ENCODE peak calls at places on chromosomes 12 and 14, in five cellular contexts. O is neuronal stem cell, N is H1, K is mesenchymal stem cell, E is H9. G is an unnamed sample.

GRCh38 chr14:34782031-34782430 is 67.6 kb upstream of the CFL2 start:
- DNase-seq in N (no peak), E (no peak), K (peak), O (no peak), G (no peak)

GRCh38 chr12:3520168-3520567 is 29.2 kb downstream of the PRMT8 start:
- DNase-seq in K (no peak), O (no peak), N (no peak), E (peak), G (no peak)

GRCh38 chr12:130764073-130764472 is 48.0 kb upstream of the RIMBP2 start:
- DNase-seq in O (no peak), K (peak), N (no peak), E (no peak), G (no peak)

GRCh38 chr12:48542300-48542928 is 17.0 kb downstream of the OR8S1 start:
- DNase-seq in E (peak), O (peak), N (peak), K (peak), G (no peak)

GRCh38 chr14:90796319-90796718 is 19.9 kb downstream of the TTC7B start:
- DNase-seq in K (no peak), E (no peak), N (no peak), O (no peak), G (no peak)

GRCh38 chr12:97148941-97149559 is 242.0 kb downstream of the NEDD1 start:
- DNase-seq in K (peak), E (peak), N (peak), O (no peak), G (peak)

GRCh38 chr12:67268335-67268895 is 743 bp upstream of the CAND1 start:
- DNase-seq in E (peak), N (peak), K (peak), O (peak), G (peak)

GRCh38 chr12:89382366-89382765 is 30.1 kb upstream of the DUSP6 start:
- DNase-seq in K (no peak), E (no peak), N (no peak), O (no peak), G (no peak)

GRCh38 chr14:99781091-99781490 is 12.1 kb upstream of the EML1 start:
- DNase-seq in N (no peak), O (no peak), E (no peak), K (no peak), G (no peak)
- H2BK120ac ChIP-seq in N (no peak), O (no peak), E (no peak), K (no peak), G (no peak)

GRCh38 chr12:55718650-55719275 is 1.4 kb upstream of the RDH5 start:
- DNase-seq in K (no peak), N (no peak), E (no peak), O (no peak), G (no peak)
- H2BK12ac ChIP-seq in K (no peak), N (no peak), E (no peak), O (peak), G (peak)

DNA sequence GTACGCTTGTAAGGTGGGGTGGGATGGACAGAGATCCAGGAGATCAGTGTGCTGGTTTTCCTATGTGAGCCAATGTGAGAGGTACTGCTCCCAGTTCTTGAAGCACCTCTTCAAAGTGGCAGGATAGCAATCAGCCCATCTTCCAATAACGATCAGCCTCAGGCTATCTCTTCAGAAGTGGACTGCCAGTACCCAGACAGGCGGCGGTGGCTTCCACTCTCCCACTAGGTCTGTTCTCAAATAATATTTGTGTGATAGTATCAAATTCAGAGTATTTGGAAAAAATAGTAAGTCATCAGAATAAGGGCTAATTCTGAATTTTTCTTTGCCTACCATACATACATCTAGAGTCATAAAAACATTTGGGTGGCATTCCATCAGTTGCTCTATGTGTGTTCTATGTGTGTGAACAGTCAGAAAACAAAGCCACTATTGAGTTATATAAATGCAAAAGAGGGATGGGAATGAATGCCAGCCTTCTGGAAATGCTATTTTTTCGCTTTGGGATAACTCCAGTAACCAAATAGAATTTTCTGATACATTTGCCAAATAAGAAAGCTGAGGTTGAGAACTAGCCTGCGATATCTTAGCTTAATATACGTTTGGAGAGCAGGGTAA is 237.2 kb upstream of the RGS6 start:
- DNase-seq in O (no peak), N (no peak), E (no peak), K (no peak), G (no peak)
- H2BK120ac ChIP-seq in O (no peak), N (no peak), E (no peak), K (no peak), G (no peak)

GRCh38 chr12:5071496-5071895 is 27.8 kb downstream of the KCNA5 start:
- DNase-seq in K (no peak), O (no peak), N (no peak), E (no peak), G (no peak)
- H2BK12ac ChIP-seq in K (no peak), O (no peak), N (peak), E (no peak), G (no peak)

GRCh38 chr12:57886590-57887363 is 40.2 kb upstream of the CTDSP2 start:
- DNase-seq in K (no peak), N (no peak), O (no peak), E (no peak), G (no peak)

GRCh38 chr12:57885207-57885606 is 38.7 kb upstream of the CTDSP2 start:
- DNase-seq in N (no peak), E (no peak), K (no peak), O (no peak), G (no peak)

GRCh38 chr12:57889541-57889989 is 43.0 kb upstream of the CTDSP2 start:
- DNase-seq in O (no peak), K (peak), N (no peak), E (peak), G (no peak)

GRCh38 chr12:57888407-57889157 is 42.1 kb upstream of the CTDSP2 start:
- DNase-seq in O (no peak), K (peak), E (peak), N (no peak), G (no peak)

DNA sequence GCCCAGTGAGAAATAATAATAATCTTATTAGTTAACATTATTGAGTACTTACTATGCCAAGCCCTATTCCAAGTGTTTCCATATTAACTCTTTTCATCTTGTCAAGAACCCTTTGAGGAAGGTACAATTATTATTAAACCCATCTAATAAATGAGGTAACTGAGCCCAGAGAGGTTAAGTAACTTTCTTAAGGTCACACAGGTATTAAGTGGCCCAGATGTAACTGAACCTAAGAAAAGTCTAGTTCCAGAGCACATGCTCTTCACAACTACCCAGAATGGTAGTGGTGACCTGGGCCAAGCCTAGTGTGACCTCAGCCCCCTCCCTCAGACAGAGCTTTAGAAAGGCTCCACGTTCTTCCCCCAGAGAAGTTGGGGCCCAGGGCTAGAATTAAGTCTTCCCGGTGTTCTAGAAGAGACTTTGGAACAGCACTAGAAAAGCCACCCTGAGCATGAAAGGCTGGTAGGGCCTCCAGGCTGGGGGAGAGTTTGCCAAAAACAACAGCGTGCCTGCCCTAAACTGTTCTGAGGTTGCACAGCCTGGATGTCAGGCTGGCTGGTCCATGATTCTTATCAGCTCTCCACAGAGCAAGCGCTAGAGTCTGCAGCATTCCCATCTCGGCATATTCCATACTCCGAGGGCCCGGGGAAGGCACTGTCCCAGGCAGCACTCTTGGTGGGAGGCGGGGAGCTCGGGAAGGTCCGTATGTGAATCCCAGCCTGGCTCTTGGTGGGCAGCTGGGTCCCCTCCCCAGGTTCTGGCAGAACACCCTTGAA is 41.3 kb upstream of the CTDSP2 start:
- DNase-seq in N (no peak), E (peak), K (no peak), O (no peak), G (no peak)
- H2BK120ac ChIP-seq in N (no peak), E (no peak), K (peak), O (no peak), G (no peak)

GRCh38 chr14:75535164-75535898 is 13.1 kb downstream of the BATF start:
- DNase-seq in K (no peak), O (no peak), N (no peak), E (no peak), G (no peak)

GRCh38 chr14:75531660-75532317 is 9.5 kb downstream of the BATF start:
- DNase-seq in K (no peak), E (no peak), O (no peak), N (no peak), G (no peak)

GRCh38 chr14:75527449-75528163 is 5.3 kb downstream of the BATF start:
- DNase-seq in E (no peak), N (peak), K (no peak), O (no peak), G (no peak)

GRCh38 chr14:75533791-75534190 is 11.5 kb downstream of the BATF start:
- DNase-seq in E (no peak), K (no peak), N (no peak), O (no peak), G (no peak)

DNA sequence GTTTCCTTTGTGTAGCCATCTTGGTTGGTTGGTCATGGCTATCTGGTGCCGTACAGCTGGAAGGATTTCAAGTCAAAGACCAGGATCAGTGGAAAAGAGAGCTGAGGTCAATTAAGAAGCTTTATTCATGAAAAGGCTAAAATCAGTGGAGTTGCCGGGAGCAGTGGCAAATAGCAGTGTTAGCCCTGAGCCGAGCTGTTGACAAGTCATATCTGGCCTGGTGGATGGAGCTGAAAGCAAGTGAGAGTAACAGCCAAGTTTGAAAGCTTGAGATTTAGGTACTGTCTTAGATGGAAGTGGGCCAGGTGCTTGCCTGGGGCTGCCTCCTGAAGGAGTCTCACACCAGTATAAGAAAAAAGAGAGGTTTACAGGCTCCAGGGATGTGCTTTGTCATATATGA is 9.0 kb downstream of the BATF start:
- DNase-seq in K (no peak), O (no peak), N (peak), E (no peak), G (no peak)
- H2BK12ac ChIP-seq in K (no peak), O (no peak), N (no peak), E (no peak), G (no peak)